ENCODE peak calls at places on chromosomes 2 and 18, in eight cellular contexts. One of them, this sample, is unnamed.

GRCh38 chr2:100416939-100417744 is at the start of gene CHST10:
- DNase-seq in AG04450: no peak
- DNase-seq in adrenal gland: peak; percentile 36
- DNase-seq in gastrocnemius medialis: peak; percentile 23
- DNase-seq in tibial nerve: no peak
- DNase-seq in prostate gland: peak; percentile 18
- DNase-seq in CD8-positive, alpha-beta T cell: peak; percentile 48
- DNase-seq in fibroblast of lung: peak; percentile 61
- DNase-seq in this sample: peak; percentile 69

GRCh38 chr2:68423966-68424650 is 43.0 kb downstream of the FBXO48 start:
- DNase-seq in AG04450: no peak
- DNase-seq in adrenal gland: no peak
- DNase-seq in gastrocnemius medialis: no peak
- DNase-seq in tibial nerve: no peak
- DNase-seq in prostate gland: no peak
- DNase-seq in CD8-positive, alpha-beta T cell: no peak
- DNase-seq in fibroblast of lung: no peak
- DNase-seq in this sample: no peak

GRCh38 chr2:38146917-38147307 is 71.0 kb upstream of the CYP1B1 start:
- DNase-seq in AG04450: peak; percentile 90
- DNase-seq in adrenal gland: peak; percentile 87
- DNase-seq in gastrocnemius medialis: no peak
- DNase-seq in tibial nerve: no peak
- DNase-seq in prostate gland: no peak
- DNase-seq in CD8-positive, alpha-beta T cell: no peak
- DNase-seq in fibroblast of lung: peak; percentile 99
- DNase-seq in this sample: peak; percentile 56

GRCh38 chr2:38866773-38867443 is 8.8 kb downstream of the DHX57 start:
- DNase-seq in AG04450: no peak
- DNase-seq in adrenal gland: no peak
- DNase-seq in gastrocnemius medialis: no peak
- DNase-seq in tibial nerve: no peak
- DNase-seq in prostate gland: no peak
- DNase-seq in CD8-positive, alpha-beta T cell: no peak
- DNase-seq in fibroblast of lung: no peak
- DNase-seq in this sample: no peak

GRCh38 chr2:196294510-196294909 is 123.1 kb upstream of the STK17B start:
- DNase-seq in AG04450: no peak
- DNase-seq in adrenal gland: no peak
- DNase-seq in gastrocnemius medialis: no peak
- DNase-seq in tibial nerve: no peak
- DNase-seq in prostate gland: no peak
- DNase-seq in CD8-positive, alpha-beta T cell: no peak
- DNase-seq in fibroblast of lung: no peak
- DNase-seq in this sample: no peak

GRCh38 chr2:27303093-27304025 is 4.9 kb downstream of the UCN start:
- DNase-seq in AG04450: no peak
- DNase-seq in adrenal gland: peak; percentile 72
- DNase-seq in gastrocnemius medialis: peak; percentile 67
- DNase-seq in tibial nerve: no peak
- DNase-seq in prostate gland: peak; percentile 40
- DNase-seq in CD8-positive, alpha-beta T cell: peak; percentile 43
- DNase-seq in fibroblast of lung: peak; percentile 54
- DNase-seq in this sample: peak; percentile 53

GRCh38 chr2:161406316-161406715 is 9.8 kb upstream of the TBR1 start:
- DNase-seq in AG04450: no peak
- DNase-seq in adrenal gland: no peak
- DNase-seq in gastrocnemius medialis: no peak
- DNase-seq in tibial nerve: no peak
- DNase-seq in prostate gland: no peak
- DNase-seq in CD8-positive, alpha-beta T cell: no peak
- DNase-seq in fibroblast of lung: no peak
- DNase-seq in this sample: no peak

GRCh38 chr2:950627-950992 is at the start of gene SNTG2:
- DNase-seq in AG04450: no peak
- DNase-seq in adrenal gland: no peak
- DNase-seq in gastrocnemius medialis: no peak
- DNase-seq in tibial nerve: no peak
- DNase-seq in prostate gland: peak; percentile 26
- DNase-seq in CD8-positive, alpha-beta T cell: peak; percentile 58
- DNase-seq in fibroblast of lung: no peak
- DNase-seq in this sample: peak; percentile 60

GRCh38 chr2:18209934-18210639 is 331.6 kb downstream of the KCNS3 start:
- DNase-seq in AG04450: peak; percentile 55
- DNase-seq in adrenal gland: no peak
- DNase-seq in gastrocnemius medialis: no peak
- DNase-seq in tibial nerve: no peak
- DNase-seq in prostate gland: no peak
- DNase-seq in CD8-positive, alpha-beta T cell: no peak
- DNase-seq in fibroblast of lung: peak; percentile 99
- DNase-seq in this sample: no peak

GRCh38 chr2:200507179-200507578 is 2.7 kb downstream of the KCTD18 start:
- DNase-seq in AG04450: no peak
- DNase-seq in adrenal gland: no peak
- DNase-seq in gastrocnemius medialis: no peak
- DNase-seq in tibial nerve: no peak
- DNase-seq in prostate gland: no peak
- DNase-seq in CD8-positive, alpha-beta T cell: no peak
- DNase-seq in fibroblast of lung: no peak
- DNase-seq in this sample: no peak

GRCh38 chr2:200515155-200515554 is 5.3 kb upstream of the KCTD18 start:
- DNase-seq in AG04450: no peak
- DNase-seq in adrenal gland: no peak
- DNase-seq in gastrocnemius medialis: no peak
- DNase-seq in tibial nerve: no peak
- DNase-seq in prostate gland: no peak
- DNase-seq in CD8-positive, alpha-beta T cell: no peak
- DNase-seq in fibroblast of lung: no peak
- DNase-seq in this sample: no peak

GRCh38 chr2:200506679-200507078 is 3.2 kb downstream of the KCTD18 start:
- DNase-seq in AG04450: no peak
- DNase-seq in adrenal gland: no peak
- DNase-seq in gastrocnemius medialis: no peak
- DNase-seq in tibial nerve: no peak
- DNase-seq in prostate gland: no peak
- DNase-seq in CD8-positive, alpha-beta T cell: no peak
- DNase-seq in fibroblast of lung: no peak
- DNase-seq in this sample: no peak

GRCh38 chr2:200509227-200509607 is 651 bp downstream of the KCTD18 start:
- DNase-seq in AG04450: no peak
- DNase-seq in adrenal gland: no peak
- DNase-seq in gastrocnemius medialis: no peak
- DNase-seq in tibial nerve: no peak
- DNase-seq in prostate gland: no peak
- DNase-seq in CD8-positive, alpha-beta T cell: no peak
- DNase-seq in fibroblast of lung: no peak
- DNase-seq in this sample: peak; percentile 20

DNA sequence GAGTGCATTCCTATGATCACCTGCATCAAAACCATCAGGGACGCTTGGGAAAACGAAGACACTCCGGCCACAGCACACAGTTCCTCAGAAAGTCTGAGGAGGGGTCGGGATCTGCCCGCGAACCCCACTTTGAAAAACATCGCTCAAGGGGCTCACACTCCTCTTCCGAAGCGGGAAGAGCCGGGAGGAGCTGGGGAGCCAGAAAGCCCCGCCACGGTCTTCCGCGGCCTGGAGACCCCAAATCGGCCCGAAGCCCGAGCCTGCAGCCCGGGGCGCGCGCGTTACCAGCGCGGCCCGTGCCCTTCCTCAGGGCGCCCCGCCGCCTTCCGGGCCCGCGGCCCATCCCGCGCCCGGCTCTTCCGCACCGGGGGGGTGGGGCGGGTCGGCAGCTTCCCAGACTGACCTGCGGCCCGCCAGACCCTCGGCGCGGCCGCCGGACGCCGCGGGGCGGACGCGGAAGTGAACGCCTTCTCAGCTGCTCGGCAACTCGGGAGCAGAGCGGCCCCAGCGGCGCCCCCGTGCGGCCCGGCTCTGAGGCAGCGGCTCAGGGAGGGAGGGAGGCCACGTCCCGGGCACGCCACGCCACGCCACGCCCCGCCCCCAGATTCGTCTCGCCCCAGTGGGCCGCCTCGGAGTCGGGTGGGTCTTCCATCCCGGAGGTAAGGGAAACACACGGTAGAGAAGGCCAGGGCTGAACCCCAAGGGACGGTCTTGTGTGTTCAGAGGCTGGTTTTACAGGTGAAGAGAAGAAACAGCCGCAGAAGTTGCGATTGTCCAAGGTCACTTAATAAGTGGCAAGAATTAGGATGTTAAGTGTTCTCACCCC is at the start of gene KCTD18:
- DNase-seq in AG04450: peak; percentile 33
- DNase-seq in adrenal gland: peak; percentile 92
- DNase-seq in gastrocnemius medialis: peak; percentile 86
- DNase-seq in tibial nerve: peak; percentile 78
- DNase-seq in prostate gland: peak; percentile 84
- DNase-seq in CD8-positive, alpha-beta T cell: peak; percentile 94
- DNase-seq in fibroblast of lung: peak; percentile 82
- DNase-seq in this sample: peak; percentile 93
- H3K27ac ChIP-seq in AG04450: peak within 1 kb of the TSS; percentile 42
- H3K27ac ChIP-seq in adrenal gland: peak within 1 kb of the TSS; percentile 63
- H3K27ac ChIP-seq in gastrocnemius medialis: peak within 1 kb of the TSS; percentile 77
- H3K27ac ChIP-seq in tibial nerve: peak within 1 kb of the TSS; percentile 79
- H3K27ac ChIP-seq in prostate gland: peak within 1 kb of the TSS; percentile 75
- H3K27ac ChIP-seq in CD8-positive, alpha-beta T cell: peak within 1 kb of the TSS; percentile 61
- H3K27ac ChIP-seq in fibroblast of lung: peak within 1 kb of the TSS; percentile 68
- H3K27ac ChIP-seq in this sample: peak within 1 kb of the TSS; percentile 72

GRCh38 chr2:174571669-174572323 is 25.8 kb downstream of the WIPF1 start:
- DNase-seq in AG04450: no peak
- DNase-seq in adrenal gland: no peak
- DNase-seq in gastrocnemius medialis: no peak
- DNase-seq in tibial nerve: no peak
- DNase-seq in prostate gland: no peak
- DNase-seq in CD8-positive, alpha-beta T cell: no peak
- DNase-seq in fibroblast of lung: no peak
- DNase-seq in this sample: no peak

GRCh38 chr2:174572556-174572955 is 25.0 kb downstream of the WIPF1 start:
- DNase-seq in AG04450: no peak
- DNase-seq in adrenal gland: no peak
- DNase-seq in gastrocnemius medialis: no peak
- DNase-seq in tibial nerve: no peak
- DNase-seq in prostate gland: no peak
- DNase-seq in CD8-positive, alpha-beta T cell: no peak
- DNase-seq in fibroblast of lung: no peak
- DNase-seq in this sample: no peak

GRCh38 chr2:174574657-174575056 is 22.9 kb downstream of the WIPF1 start:
- DNase-seq in AG04450: peak; percentile 44
- DNase-seq in adrenal gland: no peak
- DNase-seq in gastrocnemius medialis: no peak
- DNase-seq in tibial nerve: no peak
- DNase-seq in prostate gland: no peak
- DNase-seq in CD8-positive, alpha-beta T cell: no peak
- DNase-seq in fibroblast of lung: no peak
- DNase-seq in this sample: no peak

GRCh38 chr2:174575124-174575776 is 22.4 kb downstream of the WIPF1 start:
- DNase-seq in AG04450: no peak
- DNase-seq in adrenal gland: no peak
- DNase-seq in gastrocnemius medialis: no peak
- DNase-seq in tibial nerve: no peak
- DNase-seq in prostate gland: no peak
- DNase-seq in CD8-positive, alpha-beta T cell: no peak
- DNase-seq in fibroblast of lung: no peak
- DNase-seq in this sample: no peak

GRCh38 chr2:174573621-174574081 is 24.0 kb downstream of the WIPF1 start:
- DNase-seq in AG04450: no peak
- DNase-seq in adrenal gland: peak; percentile 38
- DNase-seq in gastrocnemius medialis: no peak
- DNase-seq in tibial nerve: no peak
- DNase-seq in prostate gland: peak; percentile 49
- DNase-seq in CD8-positive, alpha-beta T cell: no peak
- DNase-seq in fibroblast of lung: no peak
- DNase-seq in this sample: no peak
- H3K27ac ChIP-seq in AG04450: no peak overlapping the region
- H3K27ac ChIP-seq in adrenal gland: no peak overlapping the region
- H3K27ac ChIP-seq in gastrocnemius medialis: no peak overlapping the region
- H3K27ac ChIP-seq in tibial nerve: no peak overlapping the region
- H3K27ac ChIP-seq in prostate gland: peak overlapping the region; percentile 46
- H3K27ac ChIP-seq in CD8-positive, alpha-beta T cell: peak overlapping the region; percentile 15
- H3K27ac ChIP-seq in fibroblast of lung: no peak overlapping the region
- H3K27ac ChIP-seq in this sample: no peak overlapping the region

DNA sequence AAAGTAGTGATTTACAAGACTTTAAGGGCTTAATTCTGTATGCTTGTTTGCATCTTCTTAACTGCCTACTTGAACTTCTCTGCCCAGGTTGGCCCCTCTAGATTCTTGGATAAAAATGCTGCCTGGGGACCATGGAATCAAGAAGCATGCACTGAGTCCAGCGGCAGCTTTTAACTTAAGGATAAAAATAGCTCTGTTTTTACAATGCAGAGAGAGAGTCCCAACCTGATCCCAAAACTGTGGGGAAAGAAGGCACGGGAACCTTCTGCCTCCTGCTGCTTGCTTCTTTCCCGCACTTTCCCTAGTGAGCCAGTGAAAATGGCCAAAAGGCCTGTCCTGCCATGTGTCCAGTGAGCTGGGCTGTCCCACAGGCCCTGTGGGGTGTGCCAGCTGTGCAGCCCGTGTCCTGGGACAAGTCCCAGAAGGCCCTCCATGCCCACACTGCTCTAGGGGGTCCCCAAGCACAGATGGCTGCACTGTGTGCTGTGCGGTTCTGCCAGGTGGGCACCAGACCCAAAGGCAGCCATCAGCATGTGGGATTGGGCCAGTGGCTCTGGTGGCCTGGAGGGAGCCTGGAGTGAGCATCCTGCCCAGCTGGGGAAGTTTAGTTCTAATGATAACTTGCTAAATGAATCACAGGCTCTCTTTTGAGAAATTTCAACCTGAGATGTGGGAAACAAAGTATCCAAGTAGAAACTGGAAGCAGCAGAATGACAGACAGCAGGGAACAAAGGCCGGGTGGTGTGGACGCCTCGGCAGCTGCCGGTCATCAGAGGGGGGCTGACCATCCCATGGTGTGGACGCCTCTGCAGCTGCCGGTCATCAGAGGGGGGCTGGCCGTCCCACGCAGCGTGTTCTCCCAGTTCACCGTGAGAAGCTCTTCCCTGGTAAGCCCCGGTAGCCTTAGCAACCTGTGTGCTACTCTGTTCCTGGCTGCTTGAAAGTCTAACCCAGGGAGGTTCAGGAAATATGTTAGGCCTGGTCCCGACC is 10.0 kb upstream of the CNDP2 start:
- DNase-seq in AG04450: no peak
- DNase-seq in adrenal gland: no peak
- DNase-seq in gastrocnemius medialis: no peak
- DNase-seq in tibial nerve: no peak
- DNase-seq in prostate gland: no peak
- DNase-seq in CD8-positive, alpha-beta T cell: no peak
- DNase-seq in fibroblast of lung: no peak
- DNase-seq in this sample: peak; percentile 17
- H3K27ac ChIP-seq in AG04450: no peak overlapping the region
- H3K27ac ChIP-seq in adrenal gland: no peak overlapping the region
- H3K27ac ChIP-seq in gastrocnemius medialis: no peak overlapping the region
- H3K27ac ChIP-seq in tibial nerve: no peak overlapping the region
- H3K27ac ChIP-seq in prostate gland: peak overlapping the region; percentile 58
- H3K27ac ChIP-seq in CD8-positive, alpha-beta T cell: no peak overlapping the region
- H3K27ac ChIP-seq in fibroblast of lung: no peak overlapping the region
- H3K27ac ChIP-seq in this sample: peak overlapping the region; percentile 70

DNA sequence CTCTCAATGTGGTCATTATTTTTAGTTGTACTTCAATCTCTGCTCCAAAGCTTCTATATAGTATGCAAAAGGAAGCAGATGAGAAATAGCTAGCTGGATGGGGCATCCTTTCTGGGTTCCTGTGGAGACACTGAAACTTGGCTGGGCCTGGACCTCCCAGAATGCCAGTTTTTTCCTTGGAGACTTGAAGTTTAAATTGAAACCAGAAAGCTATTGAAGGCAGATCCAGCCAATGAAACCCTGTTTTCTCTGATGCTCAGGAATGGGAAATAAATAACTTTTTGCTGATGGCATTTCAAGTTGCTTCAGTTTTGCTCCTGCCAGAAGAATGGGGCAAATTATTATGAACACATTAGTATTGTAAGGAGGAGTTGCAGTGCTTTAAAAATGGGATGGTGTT is 2.9 kb downstream of the SETBP1 start:
- DNase-seq in AG04450: no peak
- DNase-seq in adrenal gland: no peak
- DNase-seq in gastrocnemius medialis: no peak
- DNase-seq in tibial nerve: no peak
- DNase-seq in prostate gland: no peak
- DNase-seq in CD8-positive, alpha-beta T cell: no peak
- DNase-seq in fibroblast of lung: no peak
- DNase-seq in this sample: no peak
- H3K27ac ChIP-seq in AG04450: no peak overlapping the region
- H3K27ac ChIP-seq in adrenal gland: no peak overlapping the region
- H3K27ac ChIP-seq in gastrocnemius medialis: peak overlapping the region; percentile 100
- H3K27ac ChIP-seq in tibial nerve: no peak overlapping the region
- H3K27ac ChIP-seq in prostate gland: peak overlapping the region; percentile 71
- H3K27ac ChIP-seq in CD8-positive, alpha-beta T cell: no peak overlapping the region
- H3K27ac ChIP-seq in fibroblast of lung: no peak overlapping the region
- H3K27ac ChIP-seq in this sample: peak overlapping the region; percentile 84

This sample was measured in thyroid gland.